ENCODE peak calls at places on chromosomes 5 and 9, in five cellular contexts. N is SK-N-SH, J is Karpas-422, E is endothelial cell of umbilical vein, P is uterus. G is an unnamed sample. For H3K36me3, the result is how much of the 10 kb centered on the place peaks cover.

GRCh38 chr9:134565316-134565915 is 76.2 kb upstream of the COL5A1 start:
- DNase-seq in N (no peak), J (no peak), E (no peak), P (peak), G (no peak)

GRCh38 chr5:69279517-69279916 is 44.8 kb downstream of the CDK7 start:
- DNase-seq in N (no peak), J (peak), E (no peak), P (no peak), G (no peak)

GRCh38 chr9:134217431-134218210 is 53.3 kb upstream of the RNU6ATAC start:
- DNase-seq in N (peak), J (peak), E (no peak), P (no peak), G (peak)

GRCh38 chr9:137555179-137555578 is 3.5 kb downstream of the MRPL41 start:
- DNase-seq in N (no peak), J (no peak), E (no peak), P (no peak), G (no peak)

GRCh38 chr9:127714916-127715442 is 484 bp downstream of the PTRH1 start:
- DNase-seq in N (peak), J (no peak), E (no peak), P (no peak), G (peak)

GRCh38 chr5:80026841-80027240 is 8.3 kb upstream of the THBS4 start:
- DNase-seq in N (no peak), J (no peak), E (no peak), P (no peak), G (no peak)

GRCh38 chr5:168347368-168347767 is 55.9 kb downstream of the WWC1 start:
- DNase-seq in N (no peak), J (no peak), E (no peak), P (no peak), G (no peak)

GRCh38 chr5:172162348-172162747 is 25.7 kb downstream of the STK10 start:
- DNase-seq in N (no peak), J (no peak), E (no peak), P (no peak), G (no peak)

GRCh38 chr5:173963867-173964429 is 25.0 kb upstream of the C5orf47 start:
- DNase-seq in N (peak), J (no peak), E (no peak), P (no peak), G (no peak)

GRCh38 chr9:83582026-83582425 is 40.9 kb upstream of the IDNK start:
- DNase-seq in N (no peak), J (no peak), E (no peak), P (no peak), G (no peak)

GRCh38 chr9:98972641-98973545 is 29.2 kb downstream of the COL15A1 start:
- DNase-seq in N (no peak), J (no peak), E (no peak), P (no peak), G (no peak)

GRCh38 chr5:171684169-171684568 is 101.4 kb upstream of the SMIM23 start:
- DNase-seq in N (no peak), J (no peak), E (no peak), P (no peak), G (no peak)

GRCh38 chr9:5650356-5651105 is 21.6 kb downstream of the RIC1 start:
- DNase-seq in N (no peak), J (no peak), E (peak), P (no peak), G (no peak)

GRCh38 chr5:68272289-68272688 is 56.7 kb downstream of the PIK3R1 start:
- DNase-seq in N (no peak), J (peak), E (peak), P (no peak), G (no peak)

GRCh38 chr5:89855417-89855816 is 554.1 kb downstream of the CETN3 start:
- DNase-seq in N (no peak), J (no peak), E (no peak), P (no peak), G (no peak)

DNA sequence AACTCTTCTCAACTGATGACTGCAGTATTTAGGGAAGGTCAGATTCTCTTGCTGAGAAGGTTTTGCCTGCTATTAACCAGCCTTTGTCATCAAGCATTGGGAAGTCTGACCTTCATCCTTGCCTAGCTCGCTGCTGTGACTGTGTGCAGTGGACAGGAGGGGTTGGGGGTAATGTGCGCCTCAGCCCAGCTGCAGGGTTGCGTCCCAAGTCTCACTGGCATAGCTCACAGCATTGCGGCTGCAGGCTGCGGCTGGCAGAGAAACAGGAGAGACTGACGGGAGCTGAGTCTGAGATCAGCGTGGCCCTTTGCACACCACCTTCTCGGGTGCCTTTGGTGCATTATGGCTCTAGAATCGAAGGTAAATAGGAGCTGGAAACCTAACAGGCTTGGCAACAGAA is 55.9 kb upstream of the NCS1 start:
- DNase-seq in N (no peak), J (no peak), E (no peak), P (no peak), G (no peak)
- H3K36me3 ChIP-seq in N (under half), J (under half), E (under half), P (under half), G (under half)

DNA sequence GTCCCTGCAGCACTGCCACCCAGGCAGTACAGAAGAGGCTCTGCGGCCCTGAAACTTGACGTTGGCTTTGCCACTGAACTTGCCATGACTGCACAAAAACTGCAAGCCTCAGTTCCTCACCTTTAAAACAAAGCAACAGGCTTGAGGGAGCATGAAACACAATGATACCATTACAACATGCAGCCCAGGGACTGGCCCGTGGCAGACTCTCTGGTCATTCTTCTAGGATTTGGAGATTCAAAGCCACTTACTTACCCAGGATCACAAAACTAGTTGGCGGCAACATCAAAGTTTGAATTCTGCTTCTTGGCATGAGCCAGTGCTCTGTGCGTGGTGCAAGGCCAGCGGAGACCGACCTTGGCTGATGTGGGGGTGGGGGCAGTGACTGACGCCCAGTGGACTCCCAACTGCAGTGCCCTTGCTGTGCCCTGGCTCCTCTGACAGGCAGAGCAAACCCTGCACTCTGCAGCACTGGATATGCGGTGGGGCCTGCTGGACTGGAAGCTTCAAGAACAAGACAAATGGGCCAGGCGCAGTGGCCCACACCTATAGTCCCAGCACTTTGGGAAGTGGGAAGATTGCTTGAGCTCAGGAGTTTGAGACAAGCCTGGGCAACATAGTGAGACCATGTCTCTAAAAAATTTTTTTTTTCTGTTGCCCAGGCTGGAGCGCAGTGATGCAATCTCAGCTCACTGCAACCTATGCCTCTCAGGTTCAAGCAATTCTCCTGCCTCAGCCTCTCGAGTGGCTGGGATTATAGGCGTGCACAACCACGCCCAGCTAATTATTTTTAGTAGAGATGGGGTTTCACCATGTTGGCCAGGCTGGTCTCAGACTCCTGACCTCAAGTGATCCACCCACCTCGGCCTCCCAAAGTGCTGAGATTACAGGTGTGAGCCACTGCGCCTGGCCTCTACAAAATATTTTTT is 18.9 kb downstream of the SQSTM1 start:
- DNase-seq in N (no peak), J (no peak), E (no peak), P (no peak), G (peak)
- H3K36me3 ChIP-seq in N (under half), J (under half), E (under half), P (under half), G (half or more)

GRCh38 chr5:151132959-151133358 is 24.6 kb downstream of the ANXA6 start:
- DNase-seq in N (no peak), J (peak), E (no peak), P (no peak), G (no peak)
- H3K36me3 ChIP-seq in N (half or more), J (half or more), E (half or more), P (under half), G (half or more)

DNA sequence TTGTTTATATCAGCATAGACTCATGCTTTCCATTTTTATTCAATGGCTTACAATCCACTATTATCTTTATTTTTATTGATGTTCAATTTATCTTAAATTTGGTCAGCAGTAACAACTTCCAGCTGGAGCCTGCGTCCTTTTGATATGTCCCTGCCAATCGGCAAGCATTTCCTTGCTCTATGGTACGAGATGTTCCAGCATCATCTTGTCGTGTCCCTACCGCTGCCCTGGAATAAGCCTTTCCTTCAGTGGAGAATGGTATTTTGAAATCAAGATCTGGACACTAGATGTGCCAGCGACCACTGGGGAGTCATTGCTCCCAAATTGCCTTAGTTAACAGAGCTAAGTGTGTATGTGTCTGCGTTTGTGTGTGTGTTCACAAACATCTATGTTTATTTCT is 151.6 kb upstream of the RGMB start:
- DNase-seq in N (no peak), J (no peak), E (no peak), P (no peak), G (no peak)
- H3K36me3 ChIP-seq in N (under half), J (under half), E (under half), P (under half), G (under half)

GRCh38 chr9:125359011-125359410 is 97.4 kb downstream of the GAPVD1 start:
- DNase-seq in N (no peak), J (no peak), E (no peak), P (no peak), G (no peak)

GRCh38 chr9:125360621-125361020 is 99.0 kb downstream of the GAPVD1 start:
- DNase-seq in N (no peak), J (no peak), E (no peak), P (no peak), G (no peak)

GRCh38 chr9:125361837-125362531 is 100.4 kb downstream of the GAPVD1 start:
- DNase-seq in N (no peak), J (peak), E (peak), P (no peak), G (no peak)

GRCh38 chr9:125355601-125356000 is 94.0 kb downstream of the GAPVD1 start:
- DNase-seq in N (no peak), J (no peak), E (no peak), P (no peak), G (no peak)

GRCh38 chr9:125356032-125356431 is 94.4 kb downstream of the GAPVD1 start:
- DNase-seq in N (no peak), J (no peak), E (no peak), P (no peak), G (no peak)
- H3K36me3 ChIP-seq in N (under half), J (under half), E (under half), P (under half), G (half or more)

DNA sequence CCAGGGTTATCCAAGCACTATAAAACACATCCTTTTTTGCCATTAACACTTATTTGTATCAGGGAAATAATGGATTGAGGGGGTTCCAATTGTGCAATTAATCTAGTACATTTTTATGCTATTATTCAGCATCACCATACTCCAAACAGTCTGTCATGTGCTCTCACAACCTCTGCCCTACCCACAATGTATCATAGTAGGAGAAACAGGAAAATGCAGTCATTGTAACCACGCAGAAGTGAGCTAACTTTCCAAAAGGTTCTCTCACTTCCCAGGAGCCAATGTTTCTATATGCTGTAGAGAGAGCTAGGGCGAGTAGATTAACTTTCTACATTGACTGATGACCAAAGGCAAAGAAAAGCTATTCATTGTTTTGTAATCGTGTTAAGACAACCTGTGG is 29.8 kb downstream of the DAB2 start:
- DNase-seq in N (no peak), J (no peak), E (peak), P (no peak), G (no peak)
- H3K36me3 ChIP-seq in N (under half), J (under half), E (under half), P (under half), G (under half)

GRCh38 chr5:57191163-57191562 is 17.3 kb downstream of the GPBP1 start:
- DNase-seq in N (no peak), J (no peak), E (no peak), P (no peak), G (no peak)

GRCh38 chr5:57193757-57194413 is 20.0 kb downstream of the GPBP1 start:
- DNase-seq in N (no peak), J (no peak), E (no peak), P (no peak), G (no peak)

GRCh38 chr5:57191986-57192385 is 18.1 kb downstream of the GPBP1 start:
- DNase-seq in N (no peak), J (no peak), E (no peak), P (no peak), G (no peak)

GRCh38 chr5:57194653-57195052 is 20.8 kb downstream of the GPBP1 start:
- DNase-seq in N (no peak), J (no peak), E (no peak), P (no peak), G (no peak)

DNA sequence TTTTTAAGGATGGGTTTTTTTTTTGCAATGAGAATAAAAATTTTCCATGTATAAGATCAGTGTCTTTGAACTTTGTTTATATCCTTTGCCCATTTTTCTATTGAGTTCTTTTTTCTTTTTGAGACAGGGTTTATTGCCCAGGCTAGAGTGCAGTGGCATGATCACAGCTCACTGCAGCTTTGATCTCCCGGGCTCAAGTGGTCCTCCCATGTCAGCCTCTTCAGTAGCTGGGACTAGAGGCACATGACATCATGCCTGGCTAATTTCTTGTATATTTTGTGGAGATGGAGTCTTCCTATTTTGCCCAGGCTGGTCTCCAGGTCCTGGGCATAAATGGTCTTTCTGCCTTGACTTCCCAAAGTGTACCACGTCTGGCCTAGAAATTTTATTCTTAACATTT is 21.2 kb downstream of the GPBP1 start:
- DNase-seq in N (no peak), J (no peak), E (no peak), P (no peak), G (no peak)
- H3K36me3 ChIP-seq in N (under half), J (under half), E (under half), P (under half), G (under half)

DNA sequence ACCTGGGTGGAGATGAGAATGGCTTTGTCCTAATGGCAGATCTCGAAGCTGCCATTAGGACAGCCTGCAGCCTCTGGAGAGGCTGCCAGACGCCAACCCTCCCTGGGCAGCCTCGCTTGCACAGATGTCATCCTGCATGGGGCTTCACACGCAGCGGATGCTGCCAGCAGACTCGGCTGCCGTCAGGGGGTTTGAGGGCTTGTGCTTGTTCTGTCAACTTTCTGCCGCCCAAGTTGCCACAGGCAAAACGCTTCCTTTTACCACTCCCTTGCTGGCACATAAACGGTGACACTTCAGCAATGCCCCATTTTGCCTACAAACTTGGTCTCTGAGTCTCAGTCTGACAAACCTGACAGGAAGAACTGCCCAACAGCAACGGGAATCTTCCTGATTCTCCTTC is 24.7 kb downstream of the DAP start:
- DNase-seq in N (no peak), J (peak), E (no peak), P (no peak), G (no peak)
- H3K36me3 ChIP-seq in N (under half), J (under half), E (under half), P (under half), G (under half)